ENCODE peak calls at places on chromosomes 6 and 20, in eight cellular contexts. K is GM20000; E is heart right ventricle; M is NCI-H82; C is body of pancreas; I is effector CD8-positive, alpha-beta T cell; F is lower lobe of right lung; Z is stimulated activated CD4-positive, alpha-beta T cell treated with anti-CD3 and anti-CD28 coated beads, Interleukin-4, amount 100 ng/mL, for 48 hours. G is an unnamed sample.

GRCh38 chr6:168611691-168612090 is 170.7 kb downstream of the SMOC2 start:
- DNase-seq in K (no peak), E (no peak), M (no peak), C (no peak), I (no peak), F (no peak), Z (no peak), G (no peak)

GRCh38 chr6:31769684-31770371 is 7.3 kb downstream of the VWA7 start:
- DNase-seq in K (peak; percentile 92), E (peak; percentile 76), M (peak; percentile 94), C (peak; percentile 86), I (peak; percentile 67), F (peak; percentile 88), Z (peak; percentile 75), G (peak; percentile 92)

GRCh38 chr20:15618912-15619311 is 954.3 kb downstream of the KIF16B start:
- DNase-seq in K (no peak), E (no peak), M (no peak), C (no peak), I (no peak), F (no peak), Z (no peak), G (no peak)

GRCh38 chr20:50467618-50468373 is 42.4 kb upstream of the PTPN1 start:
- DNase-seq in K (peak; percentile 34), E (no peak), M (peak; percentile 73), C (peak; percentile 37), I (no peak), F (peak; percentile 52), Z (no peak), G (peak; percentile 39)

GRCh38 chr6:19465760-19466159 is 371.4 kb upstream of the ID4 start:
- DNase-seq in K (no peak), E (no peak), M (no peak), C (no peak), I (no peak), F (no peak), Z (no peak), G (no peak)

GRCh38 chr20:19757487-19757972 is 528 bp upstream of the RIN2 start:
- DNase-seq in K (peak; percentile 47), E (peak; percentile 91), M (peak; percentile 55), C (peak; percentile 83), I (no peak), F (peak; percentile 89), Z (no peak), G (no peak)

GRCh38 chr6:47376930-47377329 is 67.2 kb upstream of the TNFRSF21 start:
- DNase-seq in K (no peak), E (no peak), M (peak; percentile 82), C (no peak), I (no peak), F (no peak), Z (no peak), G (no peak)

GRCh38 chr6:18350271-18350670 is 36.9 kb upstream of the RNF144B start:
- DNase-seq in K (no peak), E (no peak), M (no peak), C (peak; percentile 26), I (no peak), F (peak; percentile 54), Z (no peak), G (no peak)

GRCh38 chr20:52991783-52992182 is 19.6 kb downstream of the TSHZ2 start:
- DNase-seq in K (no peak), E (no peak), M (no peak), C (no peak), I (no peak), F (no peak), Z (no peak), G (no peak)

GRCh38 chr20:33679758-33680485 is 5.7 kb upstream of the NECAB3 start:
- DNase-seq in K (peak; percentile 82), E (no peak), M (no peak), C (no peak), I (no peak), F (no peak), Z (no peak), G (peak; percentile 87)

GRCh38 chr6:116229287-116229913 is 24.5 kb downstream of the TSPYL4 start:
- DNase-seq in K (no peak), E (peak; percentile 80), M (peak; percentile 79), C (peak; percentile 58), I (no peak), F (no peak), Z (no peak), G (peak; percentile 4)

GRCh38 chr6:83252717-83253116 is 59.6 kb downstream of the RWDD2A start:
- DNase-seq in K (no peak), E (no peak), M (no peak), C (no peak), I (no peak), F (no peak), Z (no peak), G (no peak)

GRCh38 chr6:39075010-39075738 is 26.6 kb downstream of the GLP1R start:
- DNase-seq in K (no peak), E (no peak), M (no peak), C (no peak), I (no peak), F (no peak), Z (no peak), G (no peak)

GRCh38 chr6:34237722-34238506 is 1.2 kb downstream of the HMGA1 start:
- DNase-seq in K (peak; percentile 80), E (peak; percentile 45), M (peak; percentile 86), C (peak; percentile 68), I (peak; percentile 62), F (peak; percentile 70), Z (peak; percentile 70), G (peak; percentile 70)

GRCh38 chr6:27812805-27813626 is 99.2 kb downstream of the OR2B2 start:
- DNase-seq in K (no peak), E (no peak), M (peak; percentile 51), C (no peak), I (no peak), F (no peak), Z (no peak), G (no peak)

GRCh38 chr20:4835244-4836177 is 113.8 kb downstream of the PRND start:
- DNase-seq in K (no peak), E (peak; percentile 54), M (no peak), C (peak; percentile 18), I (no peak), F (peak; percentile 54), Z (no peak), G (no peak)

GRCh38 chr6:125008957-125009356 is 46.7 kb downstream of the RNF217 start:
- DNase-seq in K (no peak), E (no peak), M (no peak), C (no peak), I (no peak), F (no peak), Z (no peak), G (no peak)

GRCh38 chr6:7828123-7828522 is 82.5 kb downstream of the TXNDC5 start:
- DNase-seq in K (no peak), E (no peak), M (no peak), C (no peak), I (no peak), F (no peak), Z (no peak), G (no peak)

GRCh38 chr6:10415593-10416480 is 963 bp upstream of the TFAP2A start:
- DNase-seq in K (no peak), E (no peak), M (peak; percentile 31), C (no peak), I (no peak), F (no peak), Z (no peak), G (no peak)

GRCh38 chr20:45897692-45898091 is 6.6 kb downstream of the CTSA start:
- DNase-seq in K (no peak), E (no peak), M (no peak), C (no peak), I (no peak), F (no peak), Z (no peak), G (no peak)

GRCh38 chr6:130293800-130294199 is 71.0 kb upstream of the SAMD3 start:
- DNase-seq in K (peak; percentile 39), E (no peak), M (peak; percentile 82), C (peak; percentile 7), I (no peak), F (no peak), Z (peak; percentile 6), G (peak; percentile 43)

GRCh38 chr20:39880890-39881289 is 808.1 kb downstream of the MAFB start:
- DNase-seq in K (no peak), E (no peak), M (peak; percentile 42), C (no peak), I (no peak), F (no peak), Z (no peak), G (peak; percentile 3)

GRCh38 chr6:137165375-137166246 is 7.8 kb downstream of the IL22RA2 start:
- DNase-seq in K (peak; percentile 32), E (peak; percentile 40), M (peak; percentile 62), C (peak; percentile 77), I (no peak), F (no peak), Z (no peak), G (peak; percentile 51)

GRCh38 chr20:49330701-49331614 is 53.1 kb upstream of the ZNFX1 start:
- DNase-seq in K (no peak), E (no peak), M (no peak), C (no peak), I (no peak), F (no peak), Z (no peak), G (no peak)

GRCh38 chr20:2804921-2805681 is 4.7 kb upstream of the CPXM1 start:
- DNase-seq in K (no peak), E (no peak), M (no peak), C (no peak), I (no peak), F (no peak), Z (no peak), G (no peak)

GRCh38 chr6:27532820-27533538 is 60.1 kb upstream of the ZNF184 start:
- DNase-seq in K (no peak), E (no peak), M (peak; percentile 36), C (no peak), I (no peak), F (no peak), Z (no peak), G (no peak)

GRCh38 chr6:92777146-92777740 is 642.1 kb downstream of the EPHA7 start:
- DNase-seq in K (no peak), E (no peak), M (peak; percentile 50), C (no peak), I (no peak), F (no peak), Z (no peak), G (no peak)

GRCh38 chr6:53300656-53301551 is 47.8 kb downstream of the ELOVL5 start:
- DNase-seq in K (no peak), E (peak; percentile 23), M (peak; percentile 24), C (peak; percentile 6), I (no peak), F (peak; percentile 51), Z (no peak), G (no peak)

GRCh38 chr20:297925-298754 is 770 bp downstream of the ZCCHC3 start:
- DNase-seq in K (peak; percentile 70), E (peak; percentile 70), M (peak; percentile 69), C (peak; percentile 70), I (peak; percentile 3), F (peak; percentile 85), Z (peak; percentile 28), G (peak; percentile 51)

GRCh38 chr20:48025661-48026060 is 240.4 kb upstream of the SULF2 start:
- DNase-seq in K (no peak), E (no peak), M (no peak), C (no peak), I (no peak), F (no peak), Z (no peak), G (no peak)

GRCh38 chr6:107603029-107603428 is 113.1 kb downstream of the SOBP start:
- DNase-seq in K (no peak), E (no peak), M (peak; percentile 87), C (no peak), I (no peak), F (no peak), Z (no peak), G (no peak)